ENCODE peak calls at places on chromosomes 1 and 21, in six cellular contexts. X is NCI-H1092, S is NCI-H2171 treated with DMSO at 0.1 percent for 48 hours, K is M059J, L is iris pigment epithelial cell, O is G401. Q is an unnamed sample.

GRCh38 chr1:163877016-163877415 is 555.3 kb downstream of the NUF2 start:
- DNase-seq in O (no peak), L (peak), S (no peak), K (peak), X (no peak), Q (no peak)

GRCh38 chr1:17304155-17304826 is 3.7 kb upstream of the PADI4 start:
- DNase-seq in K (peak), X (no peak), S (peak), O (no peak), L (no peak), Q (no peak)

GRCh38 chr1:186374313-186375151 is 521 bp downstream of the TPR start:
- DNase-seq in S (peak), X (peak), O (peak), L (peak), K (peak), Q (no peak)

GRCh38 chr1:231724876-231725647 is 98.5 kb downstream of the DISC1 start:
- DNase-seq in K (peak), S (peak), O (peak), X (no peak), L (peak), Q (no peak)

GRCh38 chr1:51019811-51020210 is 49.8 kb downstream of the CDKN2C start:
- DNase-seq in X (no peak), S (no peak), O (no peak), L (peak), K (no peak), Q (no peak)

GRCh38 chr1:202689493-202690342 is 20.5 kb downstream of the SYT2 start:
- DNase-seq in K (no peak), O (no peak), S (no peak), X (no peak), L (no peak), Q (no peak)

GRCh38 chr1:94434339-94435092 is 16.3 kb downstream of the ABCD3 start:
- DNase-seq in O (no peak), X (no peak), K (no peak), L (peak), S (no peak), Q (peak)

GRCh38 chr21:44973598-44973997 is 33.8 kb downstream of the SLX9 start:
- DNase-seq in L (no peak), X (no peak), K (no peak), O (no peak), S (no peak), Q (no peak)

GRCh38 chr1:100397681-100398080 is 45.4 kb downstream of the CDC14A start:
- DNase-seq in X (no peak), S (no peak), O (no peak), K (peak), L (no peak), Q (no peak)

GRCh38 chr1:201740086-201740541 is 88.8 kb upstream of the IPO9 start:
- DNase-seq in O (no peak), X (no peak), K (no peak), L (no peak), S (no peak), Q (no peak)

GRCh38 chr1:241847796-241848668 is at the start of gene EXO1:
- DNase-seq in S (peak), L (peak), X (peak), O (peak), K (peak), Q (peak)

GRCh38 chr1:100718581-100718980 is 961 bp upstream of the VCAM1 start:
- DNase-seq in S (no peak), K (no peak), L (no peak), O (no peak), X (no peak), Q (no peak)

GRCh38 chr1:231396643-231397042 is 25.4 kb downstream of the EGLN1 start:
- DNase-seq in L (no peak), O (no peak), X (no peak), S (no peak), K (no peak), Q (no peak)

GRCh38 chr1:36582066-36582755 is 99.5 kb upstream of the CSF3R start:
- DNase-seq in X (no peak), L (no peak), S (no peak), K (no peak), O (no peak), Q (no peak)

GRCh38 chr1:5490640-5491039 is 501.6 kb downstream of the NPHP4 start:
- DNase-seq in O (no peak), S (no peak), K (no peak), X (no peak), L (no peak), Q (no peak)

GRCh38 chr21:34037446-34037845 is 35.9 kb upstream of the MRPS6 start:
- DNase-seq in X (no peak), S (no peak), L (peak), O (no peak), K (peak), Q (no peak)

GRCh38 chr21:31671931-31672330 is 12.4 kb downstream of the SOD1 start:
- DNase-seq in O (no peak), S (no peak), X (no peak), K (no peak), L (no peak), Q (no peak)

GRCh38 chr1:212743901-212744475 is 44.3 kb upstream of the BATF3 start:
- DNase-seq in K (peak), O (no peak), S (no peak), X (no peak), L (no peak), Q (no peak)

Q was measured in NCI-H2227 treated with DMSO at 0.1 percent for 48 hours.